ENCODE peak calls at places on chromosomes 11 and 22, in eight cellular contexts. F is bronchial epithelial cell, G is endothelial cell, J is tibial artery, E is kidney epithelial cell, U is heart left ventricle, C is kidney, Y is nephron progenitor cell. R is an unnamed sample.
A peak's percentile ranks its signal among the peaks of the same experiment; 100 is the strongest.

GRCh38 chr22:37194750-37195149 is 6.7 kb upstream of the C1QTNF6 start:
- DNase-seq in U (no peak), C (no peak), Y (no peak), E (no peak), F (no peak), G (no peak), J (no peak), R (no peak)

GRCh38 chr22:49935561-49935960 is 17.1 kb downstream of the CRELD2 start:
- DNase-seq in J (no peak), C (peak; percentile 90), E (no peak), U (peak; percentile 54), Y (no peak), G (no peak), F (no peak), R (no peak)

GRCh38 chr11:5004429-5005274 is 10.0 kb downstream of the OR51L1 start:
- DNase-seq in C (no peak), Y (peak; percentile 65), U (no peak), G (peak; percentile 66), E (peak; percentile 10), F (peak; percentile 59), J (no peak), R (no peak)

GRCh38 chr11:122633219-122633829 is 22.2 kb upstream of the UBASH3B start:
- DNase-seq in G (peak; percentile 30), U (peak; percentile 19), Y (peak; percentile 13), C (no peak), J (no peak), F (peak; percentile 58), E (no peak), R (no peak)

GRCh38 chr11:60818057-60818456 is 23.9 kb upstream of the CCDC86 start:
- DNase-seq in Y (no peak), U (no peak), J (no peak), E (no peak), C (peak; percentile 1), G (no peak), F (no peak), R (no peak)

GRCh38 chr22:50498322-50498861 is 9.1 kb downstream of the LMF2 start:
- DNase-seq in G (peak; percentile 73), Y (peak; percentile 71), C (peak; percentile 76), E (no peak), F (peak; percentile 59), J (no peak), U (no peak), R (no peak)

GRCh38 chr11:45798793-45799441 is 6.0 kb upstream of the SLC35C1 start:
- DNase-seq in E (no peak), J (peak; percentile 57), Y (no peak), C (no peak), F (peak; percentile 23), G (no peak), U (no peak), R (no peak)

GRCh38 chr22:23230348-23231068 is 50.2 kb downstream of the BCR start:
- DNase-seq in Y (no peak), J (no peak), C (peak; percentile 22), U (no peak), E (no peak), G (no peak), F (no peak), R (no peak)

GRCh38 chr11:119479685-119480275 is 56.8 kb upstream of the THY1 start:
- DNase-seq in Y (peak; percentile 46), E (no peak), U (no peak), C (peak; percentile 4), G (peak; percentile 58), J (peak; percentile 13), F (peak; percentile 25), R (no peak)

GRCh38 chr11:68832476-68833176 is 9.1 kb downstream of the CPT1A start:
- DNase-seq in G (no peak), F (no peak), U (no peak), Y (no peak), C (no peak), J (no peak), E (no peak), R (no peak)
- TF ChIP-seq CTCF in G (no peak), F (no peak), U (no peak), Y (no peak), C (no peak), J (no peak), E (no peak), R (no peak)

GRCh38 chr11:102438311-102439062 is 14.1 kb downstream of the TMEM123 start:
- DNase-seq in Y (no peak), C (no peak), G (no peak), U (no peak), J (no peak), F (no peak), E (no peak), R (no peak)
- TF ChIP-seq CTCF in Y (no peak), C (no peak), G (no peak), U (no peak), J (no peak), F (no peak), E (no peak), R (no peak)

GRCh38 chr22:44357296-44357961 is 44.7 kb upstream of the SHISAL1 start:
- DNase-seq in G (no peak), U (no peak), E (no peak), J (no peak), C (no peak), Y (no peak), F (no peak), R (no peak)
- TF ChIP-seq CTCF in G (no peak), U (no peak), E (no peak), J (no peak), C (no peak), Y (no peak), F (no peak), R (no peak)

GRCh38 chr11:44326615-44327475 is 16.9 kb upstream of the ALX4 start:
- DNase-seq in E (no peak), F (no peak), Y (no peak), J (no peak), C (peak; percentile 62), G (no peak), U (no peak), R (no peak)
- TF ChIP-seq CTCF in E (no peak), F (no peak), Y (no peak), J (no peak), C (no peak), G (no peak), U (no peak), R (no peak)

R was measured in D721Med.